ENCODE peak calls at places on chromosomes 2 and 18, in four cellular contexts. L, E, C and T are unnamed samples.

GRCh38 chr2:129829577-129829976 is 149.9 kb upstream of the RAB6C start:
- DNase-seq in E (no peak), L (no peak), C (no peak), T (no peak)

GRCh38 chr2:138536302-138536701 is 34.7 kb downstream of the SPOPL start:
- DNase-seq in C (peak; percentile 45), L (no peak), E (no peak), T (no peak)

GRCh38 chr18:37019157-37019571 is 190.2 kb downstream of the KIAA1328 start:
- DNase-seq in C (peak; percentile 9), E (peak; percentile 26), L (no peak), T (no peak)

GRCh38 chr18:3889121-3889520 is 439.1 kb downstream of the TGIF1 start:
- DNase-seq in L (no peak), C (no peak), E (no peak), T (no peak)

GRCh38 chr2:134466141-134466540 is 212.3 kb downstream of the MGAT5 start:
- DNase-seq in L (no peak), E (peak; percentile 25), C (no peak), T (no peak)

GRCh38 chr2:133235959-133236358 is 332.3 kb downstream of the NCKAP5 start:
- DNase-seq in E (no peak), C (no peak), L (no peak), T (no peak)

GRCh38 chr2:20617081-20617575 is 33.8 kb downstream of the HS1BP3 start:
- DNase-seq in E (peak; percentile 69), L (no peak), C (no peak), T (peak; percentile 90)

GRCh38 chr2:234032301-234032856 is 18.1 kb upstream of the SPP2 start:
- DNase-seq in L (no peak), C (peak; percentile 31), E (peak; percentile 56), T (no peak)

GRCh38 chr2:102481931-102482330 is 8.9 kb downstream of the SLC9A4 start:
- DNase-seq in C (no peak), L (no peak), E (no peak), T (no peak)

GRCh38 chr2:55743583-55743982 is 49.9 kb upstream of the PNPT1 start:
- DNase-seq in L (no peak), E (peak; percentile 77), C (peak; percentile 66), T (no peak)

GRCh38 chr18:53906681-53907080 is 317.8 kb downstream of the MBD2 start:
- DNase-seq in L (no peak), E (peak; percentile 52), C (no peak), T (peak; percentile 53)

GRCh38 chr2:23720705-23721453 is 206.0 kb downstream of the ATAD2B start:
- DNase-seq in L (no peak), E (no peak), C (no peak), T (no peak)

GRCh38 chr2:19776941-19777514 is 124.8 kb downstream of the TTC32 start:
- DNase-seq in E (no peak), L (no peak), C (no peak), T (no peak)

GRCh38 chr2:127514485-127514884 is 11.8 kb downstream of the IWS1 start:
- DNase-seq in C (no peak), E (no peak), L (no peak), T (peak; percentile 67)

GRCh38 chr18:63553117-63553516 is 10.9 kb downstream of the SERPINB12 start:
- DNase-seq in L (no peak), E (peak; percentile 62), C (peak; percentile 89), T (no peak)

GRCh38 chr18:13481820-13482640 is 244.3 kb downstream of the FAM210A start:
- DNase-seq in E (no peak), L (no peak), C (no peak), T (no peak)

GRCh38 chr2:233100192-233100998 is 40.3 kb downstream of the INPP5D start:
- DNase-seq in E (no peak), L (peak; percentile 53), C (no peak), T (no peak)

GRCh38 chr2:203164311-203164935 is 74.4 kb upstream of the CYP20A1 start:
- DNase-seq in E (no peak), C (peak; percentile 12), L (no peak), T (no peak)